ENCODE peak calls at places on chromosomes 11 and 22, in ten cellular contexts. One of them, this sample, is unnamed. For H3K9me3, the result is how much of the 10 kb centered on the place peaks cover.

GRCh38 chr11:118918128-118918685 is 7.5 kb downstream of the BCL9L start:
- DNase-seq in left ventricle myocardium inferior: peak
- DNase-seq in esophagus squamous epithelium: no peak
- DNase-seq in spleen: peak
- DNase-seq in ovary: peak
- DNase-seq in body of pancreas: peak
- DNase-seq in cardiac muscle cell: no peak
- DNase-seq in colonic mucosa: peak
- DNase-seq in left lung: peak
- DNase-seq in HCT116: no peak
- DNase-seq in this sample: peak

GRCh38 chr11:133947298-133947905 is 9.4 kb downstream of the IGSF9B start:
- DNase-seq in left ventricle myocardium inferior: peak
- DNase-seq in esophagus squamous epithelium: no peak
- DNase-seq in cardiac muscle cell: peak
- DNase-seq in ovary: no peak
- DNase-seq in spleen: peak
- DNase-seq in colonic mucosa: no peak
- DNase-seq in HCT116: no peak
- DNase-seq in left lung: no peak
- DNase-seq in body of pancreas: no peak
- DNase-seq in this sample: peak

GRCh38 chr11:75268626-75269366 is 28.2 kb downstream of the TPBGL start:
- DNase-seq in spleen: peak
- DNase-seq in ovary: no peak
- DNase-seq in left ventricle myocardium inferior: no peak
- DNase-seq in colonic mucosa: no peak
- DNase-seq in HCT116: no peak
- DNase-seq in esophagus squamous epithelium: no peak
- DNase-seq in body of pancreas: no peak
- DNase-seq in cardiac muscle cell: no peak
- DNase-seq in left lung: peak
- DNase-seq in this sample: peak

GRCh38 chr11:117430293-117430955 is 102.8 kb downstream of the CEP164 start:
- DNase-seq in left lung: no peak
- DNase-seq in left ventricle myocardium inferior: no peak
- DNase-seq in ovary: no peak
- DNase-seq in cardiac muscle cell: no peak
- DNase-seq in colonic mucosa: no peak
- DNase-seq in body of pancreas: no peak
- DNase-seq in spleen: peak
- DNase-seq in HCT116: no peak
- DNase-seq in esophagus squamous epithelium: no peak
- DNase-seq in this sample: no peak

GRCh38 chr11:68546555-68546954 is 86.0 kb downstream of the PPP6R3 start:
- DNase-seq in ovary: no peak
- DNase-seq in left ventricle myocardium inferior: no peak
- DNase-seq in colonic mucosa: no peak
- DNase-seq in body of pancreas: no peak
- DNase-seq in HCT116: no peak
- DNase-seq in left lung: no peak
- DNase-seq in esophagus squamous epithelium: no peak
- DNase-seq in cardiac muscle cell: no peak
- DNase-seq in spleen: no peak
- DNase-seq in this sample: no peak

GRCh38 chr11:17207317-17208256 is at the start of gene PIK3C2A:
- DNase-seq in colonic mucosa: peak
- DNase-seq in cardiac muscle cell: peak
- DNase-seq in spleen: peak
- DNase-seq in HCT116: peak
- DNase-seq in left ventricle myocardium inferior: peak
- DNase-seq in ovary: peak
- DNase-seq in esophagus squamous epithelium: peak
- DNase-seq in left lung: peak
- DNase-seq in body of pancreas: peak
- DNase-seq in this sample: peak

GRCh38 chr11:35012467-35013191 is 96.2 kb downstream of the PDHX start:
- DNase-seq in body of pancreas: no peak
- DNase-seq in left lung: no peak
- DNase-seq in spleen: no peak
- DNase-seq in ovary: no peak
- DNase-seq in HCT116: no peak
- DNase-seq in cardiac muscle cell: no peak
- DNase-seq in colonic mucosa: no peak
- DNase-seq in esophagus squamous epithelium: no peak
- DNase-seq in left ventricle myocardium inferior: no peak
- DNase-seq in this sample: no peak

GRCh38 chr22:50047346-50047745 is 10.8 kb downstream of the TTLL8 start:
- DNase-seq in left ventricle myocardium inferior: no peak
- DNase-seq in ovary: no peak
- DNase-seq in esophagus squamous epithelium: no peak
- DNase-seq in left lung: no peak
- DNase-seq in colonic mucosa: no peak
- DNase-seq in body of pancreas: no peak
- DNase-seq in HCT116: no peak
- DNase-seq in spleen: no peak
- DNase-seq in cardiac muscle cell: no peak
- DNase-seq in this sample: no peak

GRCh38 chr11:9739108-9739507 is 75.2 kb downstream of the SWAP70 start:
- DNase-seq in HCT116: no peak
- DNase-seq in cardiac muscle cell: no peak
- DNase-seq in left ventricle myocardium inferior: no peak
- DNase-seq in ovary: no peak
- DNase-seq in body of pancreas: no peak
- DNase-seq in esophagus squamous epithelium: no peak
- DNase-seq in left lung: no peak
- DNase-seq in colonic mucosa: no peak
- DNase-seq in spleen: no peak
- DNase-seq in this sample: no peak

GRCh38 chr11:1699771-1700170 is 2.8 kb downstream of the KRTAP5-6 start:
- DNase-seq in left lung: no peak
- DNase-seq in esophagus squamous epithelium: no peak
- DNase-seq in left ventricle myocardium inferior: no peak
- DNase-seq in ovary: no peak
- DNase-seq in HCT116: no peak
- DNase-seq in cardiac muscle cell: no peak
- DNase-seq in body of pancreas: no peak
- DNase-seq in colonic mucosa: peak
- DNase-seq in spleen: peak
- DNase-seq in this sample: no peak

GRCh38 chr11:69298778-69299461 is 5.0 kb downstream of the MYEOV start:
- DNase-seq in left ventricle myocardium inferior: no peak
- DNase-seq in spleen: peak
- DNase-seq in left lung: no peak
- DNase-seq in body of pancreas: no peak
- DNase-seq in colonic mucosa: no peak
- DNase-seq in cardiac muscle cell: no peak
- DNase-seq in HCT116: no peak
- DNase-seq in esophagus squamous epithelium: no peak
- DNase-seq in ovary: no peak
- DNase-seq in this sample: no peak

GRCh38 chr22:43253839-43254238 is 66.9 kb upstream of the TTLL12 start:
- DNase-seq in ovary: no peak
- DNase-seq in colonic mucosa: no peak
- DNase-seq in HCT116: no peak
- DNase-seq in cardiac muscle cell: no peak
- DNase-seq in left lung: no peak
- DNase-seq in left ventricle myocardium inferior: no peak
- DNase-seq in esophagus squamous epithelium: no peak
- DNase-seq in spleen: no peak
- DNase-seq in body of pancreas: no peak
- DNase-seq in this sample: no peak

GRCh38 chr11:16778286-16778685 is 39.8 kb downstream of the C11orf58 start:
- DNase-seq in left lung: no peak
- DNase-seq in body of pancreas: no peak
- DNase-seq in left ventricle myocardium inferior: no peak
- DNase-seq in esophagus squamous epithelium: no peak
- DNase-seq in ovary: no peak
- DNase-seq in spleen: peak
- DNase-seq in colonic mucosa: no peak
- DNase-seq in cardiac muscle cell: no peak
- DNase-seq in HCT116: no peak
- DNase-seq in this sample: no peak

DNA sequence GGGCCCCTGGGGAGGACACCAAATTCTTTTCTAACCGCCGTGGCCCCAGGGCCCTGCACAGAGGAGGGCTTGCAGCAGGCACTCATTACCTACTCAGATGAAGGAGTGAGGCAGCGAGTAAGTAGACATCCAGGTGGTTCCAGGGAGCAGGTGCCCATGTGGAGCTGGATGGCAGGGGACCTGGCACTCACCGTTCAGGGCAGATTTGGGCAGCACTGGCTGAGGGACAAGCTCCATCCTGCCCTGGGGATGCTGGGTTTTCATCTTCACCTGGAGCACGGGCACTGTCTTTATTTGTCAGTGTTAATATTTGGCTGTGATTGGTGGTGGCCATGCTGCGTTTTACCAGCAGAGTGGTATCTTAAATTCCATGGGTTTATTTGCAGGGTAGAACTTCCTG is 1182.7 kb downstream of the BRD1 start:
- DNase-seq in body of pancreas: no peak
- DNase-seq in spleen: no peak
- DNase-seq in left ventricle myocardium inferior: no peak
- DNase-seq in ovary: no peak
- DNase-seq in left lung: no peak
- DNase-seq in esophagus squamous epithelium: no peak
- DNase-seq in HCT116: no peak
- DNase-seq in colonic mucosa: no peak
- DNase-seq in cardiac muscle cell: no peak
- DNase-seq in this sample: no peak
- H3K9me3 ChIP-seq in body of pancreas: under half
- H3K9me3 ChIP-seq in spleen: under half
- H3K9me3 ChIP-seq in left ventricle myocardium inferior: under half
- H3K9me3 ChIP-seq in ovary: under half
- H3K9me3 ChIP-seq in left lung: under half
- H3K9me3 ChIP-seq in esophagus squamous epithelium: under half
- H3K9me3 ChIP-seq in HCT116: under half
- H3K9me3 ChIP-seq in colonic mucosa: under half
- H3K9me3 ChIP-seq in cardiac muscle cell: under half
- H3K9me3 ChIP-seq in this sample: under half

GRCh38 chr11:60345489-60345888 is 18.4 kb downstream of the MS4A6E start:
- DNase-seq in ovary: no peak
- DNase-seq in HCT116: peak
- DNase-seq in left lung: peak
- DNase-seq in colonic mucosa: no peak
- DNase-seq in body of pancreas: peak
- DNase-seq in spleen: peak
- DNase-seq in cardiac muscle cell: peak
- DNase-seq in esophagus squamous epithelium: no peak
- DNase-seq in left ventricle myocardium inferior: no peak
- DNase-seq in this sample: peak
- TF ChIP-seq CTCF in ovary: no peak
- TF ChIP-seq CTCF in HCT116: peak
- TF ChIP-seq CTCF in left lung: peak
- TF ChIP-seq CTCF in colonic mucosa: peak
- TF ChIP-seq CTCF in body of pancreas: peak
- TF ChIP-seq CTCF in spleen: peak
- TF ChIP-seq CTCF in cardiac muscle cell: peak
- TF ChIP-seq CTCF in esophagus squamous epithelium: no peak
- TF ChIP-seq CTCF in left ventricle myocardium inferior: peak
- TF ChIP-seq CTCF in this sample: peak

DNA sequence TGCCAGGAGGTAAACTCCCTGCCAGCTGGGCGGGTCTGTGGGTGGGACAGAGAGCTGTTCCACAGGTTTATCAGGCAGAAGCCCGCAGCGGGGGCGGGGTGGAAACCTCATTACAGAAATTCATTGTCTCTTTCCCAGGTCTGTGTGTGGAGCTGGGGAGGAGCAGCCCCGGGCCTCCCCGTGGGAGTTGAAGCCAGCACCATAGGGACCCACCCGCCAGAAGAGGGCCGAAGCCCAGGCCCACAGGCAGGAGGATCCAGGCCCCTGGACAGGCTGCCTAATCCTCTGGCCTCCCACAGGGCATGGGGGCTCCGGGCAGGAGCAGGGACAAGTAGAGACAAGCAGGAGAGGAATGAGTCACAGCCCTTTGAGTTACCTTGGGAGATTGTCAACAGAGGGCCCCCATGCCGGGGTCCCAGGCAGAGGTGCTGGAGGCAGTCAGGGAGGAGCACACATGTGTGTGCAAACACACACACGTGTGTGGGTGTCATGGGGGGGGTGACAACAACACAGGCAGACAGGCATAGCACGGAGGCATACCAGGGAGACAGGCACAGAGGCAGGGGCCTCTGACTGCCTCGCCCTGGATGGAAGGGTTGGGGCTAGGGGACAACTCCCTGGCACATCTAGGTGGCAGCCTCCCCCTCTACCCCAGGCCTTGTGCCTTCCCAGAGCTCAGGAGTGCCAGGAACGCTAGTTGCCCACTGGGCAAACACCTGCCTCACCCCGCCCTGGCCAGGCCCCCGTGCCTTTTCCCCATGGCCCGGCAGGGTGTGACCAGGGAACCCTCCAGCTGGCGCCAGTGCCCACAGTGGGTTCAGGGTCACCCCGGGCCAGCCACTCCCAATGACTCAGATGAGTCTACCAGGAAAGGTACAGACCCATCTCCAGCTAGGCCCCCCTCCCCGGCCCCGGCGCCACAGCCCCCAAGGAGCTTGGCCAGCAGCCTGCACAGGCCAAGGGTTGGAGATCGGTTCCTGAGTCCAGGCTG is 1.3 kb downstream of the CDC42BPG start:
- DNase-seq in esophagus squamous epithelium: no peak
- DNase-seq in left ventricle myocardium inferior: no peak
- DNase-seq in cardiac muscle cell: no peak
- DNase-seq in ovary: peak
- DNase-seq in body of pancreas: peak
- DNase-seq in HCT116: no peak
- DNase-seq in left lung: peak
- DNase-seq in colonic mucosa: peak
- DNase-seq in spleen: peak
- DNase-seq in this sample: no peak
- H3K4me3 ChIP-seq in esophagus squamous epithelium: peak
- H3K4me3 ChIP-seq in left ventricle myocardium inferior: no peak
- H3K4me3 ChIP-seq in cardiac muscle cell: no peak
- H3K4me3 ChIP-seq in ovary: no peak
- H3K4me3 ChIP-seq in body of pancreas: no peak
- H3K4me3 ChIP-seq in HCT116: peak
- H3K4me3 ChIP-seq in left lung: peak
- H3K4me3 ChIP-seq in colonic mucosa: peak
- H3K4me3 ChIP-seq in spleen: no peak
- H3K4me3 ChIP-seq in this sample: no peak

DNA sequence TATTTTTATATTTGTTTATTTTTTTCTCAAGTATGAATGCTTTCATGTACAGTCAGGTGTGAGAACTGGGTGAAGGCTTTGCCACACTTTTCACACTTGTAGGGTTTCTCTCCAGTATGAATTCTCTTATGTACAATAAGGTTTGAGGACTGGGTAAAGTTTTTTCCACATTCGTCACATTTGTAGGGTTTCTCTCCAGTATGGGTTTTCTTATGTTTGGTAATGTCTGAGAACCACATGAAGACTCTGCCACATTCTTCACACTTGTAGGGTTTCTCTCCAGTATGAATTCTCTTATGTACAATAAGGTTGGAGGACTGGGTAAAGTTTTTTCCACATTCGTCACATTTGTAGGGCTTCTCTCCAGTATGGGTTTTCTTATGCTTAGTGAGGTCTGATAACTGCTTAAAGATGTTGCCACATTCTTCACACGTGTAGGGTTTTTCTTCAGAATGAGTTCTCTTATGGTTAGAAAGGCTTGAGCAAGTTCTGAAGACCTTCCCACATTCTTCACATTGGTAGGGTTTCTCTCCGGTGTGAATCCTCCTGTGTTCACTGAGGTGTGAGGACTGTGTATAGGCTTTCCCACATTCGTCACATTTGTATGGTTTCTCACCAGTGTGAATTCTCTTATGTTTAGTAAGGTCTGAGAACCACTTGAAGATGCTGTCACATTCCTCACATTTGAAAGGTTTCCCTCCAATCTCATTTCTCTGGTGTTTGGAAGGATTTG is 19.7 kb downstream of the ZNF195 start:
- DNase-seq in colonic mucosa: no peak
- DNase-seq in HCT116: no peak
- DNase-seq in ovary: no peak
- DNase-seq in cardiac muscle cell: no peak
- DNase-seq in body of pancreas: no peak
- DNase-seq in esophagus squamous epithelium: no peak
- DNase-seq in spleen: no peak
- DNase-seq in left ventricle myocardium inferior: no peak
- DNase-seq in left lung: no peak
- DNase-seq in this sample: no peak
- H3K9me3 ChIP-seq in colonic mucosa: under half
- H3K9me3 ChIP-seq in HCT116: under half
- H3K9me3 ChIP-seq in ovary: under half
- H3K9me3 ChIP-seq in cardiac muscle cell: under half
- H3K9me3 ChIP-seq in body of pancreas: under half
- H3K9me3 ChIP-seq in esophagus squamous epithelium: half or more
- H3K9me3 ChIP-seq in spleen: half or more
- H3K9me3 ChIP-seq in left ventricle myocardium inferior: half or more
- H3K9me3 ChIP-seq in left lung: half or more
- H3K9me3 ChIP-seq in this sample: under half